ENCODE peak calls at places on chromosome 14, in seven cellular contexts. One of them, this sample, is unnamed.

GRCh38 chr14:71803539-71804260 is 128.5 kb upstream of the RGS6 start:
- DNase-seq in IMR-90: peak; percentile 68
- DNase-seq in H9: no peak
- DNase-seq in neuronal stem cell: no peak
- DNase-seq in mesenchymal stem cell: peak; percentile 49
- DNase-seq in trophoblast cell: peak; percentile 5
- DNase-seq in H1: no peak
- DNase-seq in this sample: no peak

GRCh38 chr14:72856530-72857264 is 37.2 kb downstream of the DPF3 start:
- DNase-seq in IMR-90: no peak
- DNase-seq in H9: no peak
- DNase-seq in neuronal stem cell: no peak
- DNase-seq in mesenchymal stem cell: peak; percentile 26
- DNase-seq in trophoblast cell: no peak
- DNase-seq in H1: no peak
- DNase-seq in this sample: peak; percentile 28

GRCh38 chr14:24062216-24062980 is 9.0 kb upstream of the CPNE6 start:
- DNase-seq in IMR-90: no peak
- DNase-seq in H9: no peak
- DNase-seq in neuronal stem cell: no peak
- DNase-seq in mesenchymal stem cell: no peak
- DNase-seq in trophoblast cell: no peak
- DNase-seq in H1: no peak
- DNase-seq in this sample: no peak

GRCh38 chr14:34682787-34683321 is 31.5 kb downstream of the CFL2 start:
- DNase-seq in IMR-90: no peak
- DNase-seq in H9: no peak
- DNase-seq in neuronal stem cell: no peak
- DNase-seq in mesenchymal stem cell: peak; percentile 24
- DNase-seq in trophoblast cell: no peak
- DNase-seq in H1: no peak
- DNase-seq in this sample: no peak

GRCh38 chr14:69945905-69946304 is 66.7 kb downstream of the SMOC1 start:
- DNase-seq in IMR-90: no peak
- DNase-seq in H9: no peak
- DNase-seq in neuronal stem cell: no peak
- DNase-seq in mesenchymal stem cell: no peak
- DNase-seq in trophoblast cell: no peak
- DNase-seq in H1: no peak
- DNase-seq in this sample: no peak

GRCh38 chr14:54778618-54779017 is 124.0 kb downstream of the GCH1 start:
- DNase-seq in IMR-90: no peak
- DNase-seq in H9: no peak
- DNase-seq in neuronal stem cell: no peak
- DNase-seq in mesenchymal stem cell: no peak
- DNase-seq in trophoblast cell: no peak
- DNase-seq in H1: no peak
- DNase-seq in this sample: no peak

GRCh38 chr14:67359319-67359774 is 257 bp downstream of the ATP6V1D start:
- DNase-seq in IMR-90: peak; percentile 63
- DNase-seq in H9: no peak
- DNase-seq in neuronal stem cell: no peak
- DNase-seq in mesenchymal stem cell: peak; percentile 76
- DNase-seq in trophoblast cell: peak; percentile 73
- DNase-seq in H1: no peak
- DNase-seq in this sample: peak; percentile 66

GRCh38 chr14:60508707-60509437 is at the start of gene SIX6:
- DNase-seq in IMR-90: peak; percentile 24
- DNase-seq in H9: peak; percentile 91
- DNase-seq in neuronal stem cell: peak; percentile 80
- DNase-seq in mesenchymal stem cell: no peak
- DNase-seq in trophoblast cell: no peak
- DNase-seq in H1: no peak
- DNase-seq in this sample: peak; percentile 88

GRCh38 chr14:62071029-62071428 is 308.8 kb downstream of the SNAPC1 start:
- DNase-seq in IMR-90: peak; percentile 8
- DNase-seq in H9: no peak
- DNase-seq in neuronal stem cell: no peak
- DNase-seq in mesenchymal stem cell: peak; percentile 1
- DNase-seq in trophoblast cell: no peak
- DNase-seq in H1: no peak
- DNase-seq in this sample: peak; percentile 48

GRCh38 chr14:104968541-104969401 is 9.4 kb downstream of the AHNAK2 start:
- DNase-seq in IMR-90: no peak
- DNase-seq in H9: peak; percentile 52
- DNase-seq in neuronal stem cell: no peak
- DNase-seq in mesenchymal stem cell: peak; percentile 65
- DNase-seq in trophoblast cell: peak; percentile 75
- DNase-seq in H1: no peak
- DNase-seq in this sample: peak; percentile 66

GRCh38 chr14:69475194-69475818 is 9.2 kb upstream of the PLEKHD1 start:
- DNase-seq in IMR-90: peak; percentile 7
- DNase-seq in H9: no peak
- DNase-seq in neuronal stem cell: no peak
- DNase-seq in mesenchymal stem cell: peak; percentile 17
- DNase-seq in trophoblast cell: no peak
- DNase-seq in H1: no peak
- DNase-seq in this sample: peak; percentile 39

GRCh38 chr14:33848009-33848408 is 102.9 kb downstream of the EGLN3 start:
- DNase-seq in IMR-90: no peak
- DNase-seq in H9: no peak
- DNase-seq in neuronal stem cell: no peak
- DNase-seq in mesenchymal stem cell: no peak
- DNase-seq in trophoblast cell: no peak
- DNase-seq in H1: no peak
- DNase-seq in this sample: no peak

GRCh38 chr14:23537351-23538048 is 14.1 kb downstream of the ZFHX2 start:
- DNase-seq in IMR-90: peak; percentile 30
- DNase-seq in H9: peak; percentile 95
- DNase-seq in neuronal stem cell: no peak
- DNase-seq in mesenchymal stem cell: no peak
- DNase-seq in trophoblast cell: no peak
- DNase-seq in H1: peak; percentile 88
- DNase-seq in this sample: peak; percentile 92

GRCh38 chr14:74356892-74357575 is 8.8 kb downstream of the VRTN start:
- DNase-seq in IMR-90: no peak
- DNase-seq in H9: no peak
- DNase-seq in neuronal stem cell: no peak
- DNase-seq in mesenchymal stem cell: no peak
- DNase-seq in trophoblast cell: no peak
- DNase-seq in H1: no peak
- DNase-seq in this sample: no peak

GRCh38 chr14:69483765-69484443 is 624 bp upstream of the PLEKHD1 start:
- DNase-seq in IMR-90: peak; percentile 13
- DNase-seq in H9: peak; percentile 56
- DNase-seq in neuronal stem cell: peak; percentile 31
- DNase-seq in mesenchymal stem cell: peak; percentile 27
- DNase-seq in trophoblast cell: no peak
- DNase-seq in H1: no peak
- DNase-seq in this sample: peak; percentile 57

GRCh38 chr14:25150401-25150800 is 100.5 kb upstream of the STXBP6 start:
- DNase-seq in IMR-90: peak; percentile 10
- DNase-seq in H9: no peak
- DNase-seq in neuronal stem cell: no peak
- DNase-seq in mesenchymal stem cell: no peak
- DNase-seq in trophoblast cell: no peak
- DNase-seq in H1: no peak
- DNase-seq in this sample: no peak

GRCh38 chr14:103029936-103030335 is 27.4 kb downstream of the CDC42BPB start:
- DNase-seq in IMR-90: no peak
- DNase-seq in H9: no peak
- DNase-seq in neuronal stem cell: no peak
- DNase-seq in mesenchymal stem cell: no peak
- DNase-seq in trophoblast cell: no peak
- DNase-seq in H1: no peak
- DNase-seq in this sample: no peak

GRCh38 chr14:92744198-92744597 is 4.2 kb downstream of the LGMN start:
- DNase-seq in IMR-90: no peak
- DNase-seq in H9: no peak
- DNase-seq in neuronal stem cell: no peak
- DNase-seq in mesenchymal stem cell: no peak
- DNase-seq in trophoblast cell: no peak
- DNase-seq in H1: no peak
- DNase-seq in this sample: no peak

GRCh38 chr14:89848165-89848564 is 106.4 kb downstream of the EFCAB11 start:
- DNase-seq in IMR-90: peak; percentile 71
- DNase-seq in H9: no peak
- DNase-seq in neuronal stem cell: no peak
- DNase-seq in mesenchymal stem cell: peak; percentile 22
- DNase-seq in trophoblast cell: no peak
- DNase-seq in H1: no peak
- DNase-seq in this sample: no peak

DNA sequence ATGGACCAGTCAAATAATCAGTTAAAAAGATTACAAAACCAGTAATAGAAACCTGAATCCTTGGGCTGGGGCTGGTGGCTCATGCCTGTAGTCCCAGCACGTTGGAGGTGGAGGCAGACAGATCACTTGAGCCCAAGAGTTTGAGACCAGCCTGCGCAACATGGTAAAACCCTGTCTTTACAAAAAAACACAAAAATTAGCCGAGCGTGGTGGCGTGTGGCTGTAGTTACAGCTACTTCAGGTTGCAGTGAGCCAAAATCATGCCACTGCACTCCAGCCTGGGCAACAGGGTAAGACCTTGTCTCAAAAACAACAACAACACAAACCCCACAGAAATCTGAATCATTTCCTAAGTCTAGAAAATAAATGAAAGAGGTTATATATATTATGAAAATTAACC is 100.6 kb downstream of the HEATR5A start:
- DNase-seq in IMR-90: no peak
- DNase-seq in H9: no peak
- DNase-seq in neuronal stem cell: no peak
- DNase-seq in mesenchymal stem cell: no peak
- DNase-seq in trophoblast cell: no peak
- DNase-seq in H1: no peak
- DNase-seq in this sample: no peak
- H2BK5ac ChIP-seq in IMR-90: no peak overlapping the region
- H2BK5ac ChIP-seq in H9: no peak overlapping the region
- H2BK5ac ChIP-seq in neuronal stem cell: no peak overlapping the region
- H2BK5ac ChIP-seq in mesenchymal stem cell: no peak overlapping the region
- H2BK5ac ChIP-seq in trophoblast cell: no peak overlapping the region
- H2BK5ac ChIP-seq in H1: no peak overlapping the region
- H2BK5ac ChIP-seq in this sample: no peak overlapping the region

DNA sequence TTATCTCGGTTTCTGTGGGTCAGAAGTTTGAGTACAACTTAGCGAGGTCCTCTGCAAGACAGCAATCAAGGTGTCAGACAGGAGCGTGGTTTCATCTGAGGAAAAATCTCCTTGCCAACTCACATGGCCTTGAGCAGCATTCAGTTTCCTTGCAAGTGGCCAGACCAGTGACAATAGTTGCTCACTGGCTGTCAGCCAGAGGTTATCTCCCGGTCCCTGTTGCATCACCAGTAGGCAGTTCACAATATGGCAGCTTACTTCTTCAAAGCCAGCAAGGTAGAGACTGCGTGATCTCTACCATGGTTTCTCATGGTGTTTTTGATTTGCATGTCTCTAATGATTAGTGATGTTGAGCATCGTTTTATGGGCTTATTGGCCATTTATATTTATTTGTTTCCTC is 143.8 kb upstream of the DAAM1 start:
- DNase-seq in IMR-90: no peak
- DNase-seq in H9: no peak
- DNase-seq in neuronal stem cell: no peak
- DNase-seq in mesenchymal stem cell: no peak
- DNase-seq in trophoblast cell: peak; percentile 59
- DNase-seq in H1: no peak
- DNase-seq in this sample: peak; percentile 21
- H3K23ac ChIP-seq in IMR-90: no peak overlapping the region
- H3K23ac ChIP-seq in H9: no peak overlapping the region
- H3K23ac ChIP-seq in neuronal stem cell: no peak overlapping the region
- H3K23ac ChIP-seq in mesenchymal stem cell: no peak overlapping the region
- H3K23ac ChIP-seq in trophoblast cell: no peak overlapping the region
- H3K23ac ChIP-seq in H1: no peak overlapping the region
- H3K23ac ChIP-seq in this sample: no peak overlapping the region

GRCh38 chr14:51823706-51824105 is 36.7 kb upstream of the GNG2 start:
- DNase-seq in IMR-90: peak; percentile 34
- DNase-seq in H9: no peak
- DNase-seq in neuronal stem cell: no peak
- DNase-seq in mesenchymal stem cell: no peak
- DNase-seq in trophoblast cell: no peak
- DNase-seq in H1: no peak
- DNase-seq in this sample: no peak

GRCh38 chr14:51824191-51824590 is 36.2 kb upstream of the GNG2 start:
- DNase-seq in IMR-90: no peak
- DNase-seq in H9: no peak
- DNase-seq in neuronal stem cell: no peak
- DNase-seq in mesenchymal stem cell: no peak
- DNase-seq in trophoblast cell: no peak
- DNase-seq in H1: no peak
- DNase-seq in this sample: no peak

GRCh38 chr14:51825926-51826325 is 34.5 kb upstream of the GNG2 start:
- DNase-seq in IMR-90: no peak
- DNase-seq in H9: no peak
- DNase-seq in neuronal stem cell: no peak
- DNase-seq in mesenchymal stem cell: no peak
- DNase-seq in trophoblast cell: no peak
- DNase-seq in H1: no peak
- DNase-seq in this sample: no peak

GRCh38 chr14:51821822-51822221 is 38.6 kb upstream of the GNG2 start:
- DNase-seq in IMR-90: peak; percentile 77
- DNase-seq in H9: no peak
- DNase-seq in neuronal stem cell: no peak
- DNase-seq in mesenchymal stem cell: no peak
- DNase-seq in trophoblast cell: no peak
- DNase-seq in H1: no peak
- DNase-seq in this sample: no peak

DNA sequence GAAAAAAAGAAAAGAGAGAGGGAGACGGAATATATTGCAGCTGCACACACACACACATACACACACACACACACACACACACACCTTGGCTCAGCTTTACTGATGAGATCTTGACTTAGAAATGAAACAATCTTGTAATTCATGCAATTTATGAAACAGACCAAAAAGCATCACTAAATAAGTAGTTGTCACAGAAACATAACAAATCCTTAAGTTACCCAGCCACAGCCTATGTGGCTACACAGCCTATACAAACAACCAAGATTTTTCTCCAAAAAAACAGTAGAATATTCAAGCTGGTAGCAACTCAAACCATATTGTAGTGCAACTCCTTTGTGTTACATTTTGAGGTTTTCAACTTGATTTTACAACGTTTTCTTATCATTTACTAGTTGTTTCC is 37.9 kb upstream of the GNG2 start:
- DNase-seq in IMR-90: no peak
- DNase-seq in H9: no peak
- DNase-seq in neuronal stem cell: no peak
- DNase-seq in mesenchymal stem cell: no peak
- DNase-seq in trophoblast cell: no peak
- DNase-seq in H1: no peak
- DNase-seq in this sample: no peak
- H2BK5ac ChIP-seq in IMR-90: no peak overlapping the region
- H2BK5ac ChIP-seq in H9: no peak overlapping the region
- H2BK5ac ChIP-seq in neuronal stem cell: no peak overlapping the region
- H2BK5ac ChIP-seq in mesenchymal stem cell: no peak overlapping the region
- H2BK5ac ChIP-seq in trophoblast cell: no peak overlapping the region
- H2BK5ac ChIP-seq in H1: no peak overlapping the region
- H2BK5ac ChIP-seq in this sample: no peak overlapping the region

DNA sequence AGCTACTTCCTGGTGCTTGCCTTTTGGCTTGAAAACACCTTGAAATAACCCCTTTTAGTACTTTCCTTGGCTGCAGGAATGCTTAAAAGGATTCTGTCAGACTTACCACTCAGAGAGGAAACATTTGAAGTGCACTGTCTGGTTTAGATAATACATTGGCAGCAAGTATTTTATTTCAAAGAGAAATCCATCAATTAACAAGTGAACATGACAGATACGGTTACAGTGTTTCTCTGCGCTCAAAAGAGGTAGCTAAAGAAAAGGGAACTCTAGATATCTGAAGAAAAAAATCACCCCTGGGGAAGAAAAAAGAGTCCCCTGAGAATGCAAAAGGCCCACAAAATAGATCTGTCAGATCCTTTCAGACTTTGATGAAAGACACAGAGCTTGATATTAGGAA is 421.9 kb downstream of the LRFN5 start:
- DNase-seq in IMR-90: no peak
- DNase-seq in H9: no peak
- DNase-seq in neuronal stem cell: no peak
- DNase-seq in mesenchymal stem cell: no peak
- DNase-seq in trophoblast cell: no peak
- DNase-seq in H1: no peak
- DNase-seq in this sample: no peak
- H3K23ac ChIP-seq in IMR-90: no peak overlapping the region
- H3K23ac ChIP-seq in H9: no peak overlapping the region
- H3K23ac ChIP-seq in neuronal stem cell: no peak overlapping the region
- H3K23ac ChIP-seq in mesenchymal stem cell: no peak overlapping the region
- H3K23ac ChIP-seq in trophoblast cell: no peak overlapping the region
- H3K23ac ChIP-seq in H1: no peak overlapping the region
- H3K23ac ChIP-seq in this sample: no peak overlapping the region